ENCODE peak calls at places on chromosomes 11 and 22, in five cellular contexts. M is prostate gland, Y is vagina, E is IMR-90, T is A549. V is an unnamed sample.
A peak's percentile ranks its signal among the peaks of the same experiment; 100 is the strongest.

GRCh38 chr11:250740-251299 is 14.0 kb downstream of the PSMD13 start:
- DNase-seq in M (peak; percentile 29), Y (peak; percentile 60), E (peak; percentile 42), T (peak; percentile 63), V (peak; percentile 46)

GRCh38 chr11:117188620-117189081 is 10.1 kb downstream of the SIDT2 start:
- DNase-seq in M (no peak), Y (no peak), E (no peak), T (no peak), V (peak; percentile 11)

GRCh38 chr11:42462558-42463310 is 849.1 kb upstream of the API5 start:
- DNase-seq in M (no peak), Y (no peak), E (no peak), T (no peak), V (no peak)

GRCh38 chr11:35526370-35526792 is 965 bp upstream of the PAMR1 start:
- DNase-seq in M (no peak), Y (no peak), E (peak; percentile 65), T (peak; percentile 50), V (no peak)

GRCh38 chr22:46147061-46147460 is 3.3 kb upstream of the PPARA start:
- DNase-seq in M (no peak), Y (no peak), E (no peak), T (no peak), V (no peak)

GRCh38 chr22:42970029-42970428 is 44.9 kb downstream of the PACSIN2 start:
- DNase-seq in M (no peak), Y (no peak), E (no peak), T (no peak), V (no peak)

GRCh38 chr11:124080319-124081001 is 34.8 kb upstream of the VWA5A start:
- DNase-seq in M (no peak), Y (no peak), E (no peak), T (peak; percentile 7), V (no peak)

GRCh38 chr22:30822216-30823014 is 127.7 kb downstream of the OSBP2 start:
- DNase-seq in M (no peak), Y (no peak), E (no peak), T (no peak), V (no peak)

GRCh38 chr11:1206391-1207271 is 16.2 kb upstream of the MUC5B start:
- DNase-seq in M (no peak), Y (no peak), E (no peak), T (no peak), V (no peak)

GRCh38 chr11:6481924-6482275 is 599 bp downstream of the TIMM10B start:
- DNase-seq in M (no peak), Y (no peak), E (no peak), T (no peak), V (no peak)

GRCh38 chr11:47409440-47410403 is 1.3 kb downstream of the SLC39A13 start:
- DNase-seq in M (no peak), Y (no peak), E (no peak), T (no peak), V (no peak)

GRCh38 chr11:61834278-61835004 is 6.3 kb downstream of the FADS2 start:
- DNase-seq in M (no peak), Y (no peak), E (peak; percentile 47), T (no peak), V (peak; percentile 60)

GRCh38 chr11:67648140-67648795 is 2.3 kb downstream of the ACY3 start:
- DNase-seq in M (no peak), Y (no peak), E (no peak), T (peak; percentile 47), V (no peak)

GRCh38 chr11:11672764-11673163 is 51.0 kb upstream of the GALNT18 start:
- DNase-seq in M (no peak), Y (no peak), E (no peak), T (no peak), V (no peak)

GRCh38 chr11:83511646-83512045 is 225.5 kb upstream of the CCDC90B start:
- DNase-seq in M (no peak), Y (no peak), E (no peak), T (no peak), V (no peak)

GRCh38 chr11:58788355-58789023 is 56.0 kb downstream of the GLYATL2 start:
- DNase-seq in M (peak; percentile 15), Y (no peak), E (peak; percentile 61), T (peak; percentile 42), V (no peak)

GRCh38 chr11:16912607-16913006 is 101.6 kb downstream of the PLEKHA7 start:
- DNase-seq in M (no peak), Y (no peak), E (no peak), T (no peak), V (no peak)

GRCh38 chr22:23774922-23775436 is 2.3 kb downstream of the MMP11 start:
- DNase-seq in M (no peak), Y (no peak), E (peak; percentile 33), T (peak; percentile 19), V (no peak)

GRCh38 chr11:30567644-30568043 is 18.5 kb downstream of the MPPED2 start:
- DNase-seq in M (no peak), Y (no peak), E (no peak), T (no peak), V (no peak)

GRCh38 chr11:44985721-44986120 is 35.0 kb upstream of the TP53I11 start:
- DNase-seq in M (no peak), Y (no peak), E (no peak), T (no peak), V (no peak)

GRCh38 chr22:50190182-50190951 is 4.7 kb downstream of the TRABD start:
- DNase-seq in M (peak; percentile 68), Y (no peak), E (no peak), T (peak; percentile 74), V (peak; percentile 60)

GRCh38 chr11:93740031-93740801 is 1.1 kb downstream of the TAF1D start:
- DNase-seq in M (no peak), Y (no peak), E (peak; percentile 56), T (peak; percentile 25), V (no peak)

GRCh38 chr11:61973603-61974162 is 6.2 kb upstream of the FTH1 start:
- DNase-seq in M (peak; percentile 70), Y (no peak), E (no peak), T (no peak), V (no peak)

GRCh38 chr11:795638-796564 is 2.2 kb downstream of the SLC25A22 start:
- DNase-seq in M (peak; percentile 69), Y (no peak), E (peak; percentile 89), T (no peak), V (peak; percentile 80)

GRCh38 chr11:118238947-118239346 is 13.2 kb downstream of the MPZL3 start:
- DNase-seq in M (no peak), Y (no peak), E (no peak), T (no peak), V (no peak)

GRCh38 chr11:119525180-119525854 is 102.3 kb upstream of the THY1 start:
- DNase-seq in M (no peak), Y (no peak), E (no peak), T (no peak), V (no peak)

GRCh38 chr11:96337541-96338530 is 5.2 kb downstream of the MAML2 start:
- DNase-seq in M (no peak), Y (no peak), E (peak; percentile 60), T (no peak), V (no peak)
- H3K4me1 ChIP-seq in M (peaks cover 17% of the 10 kb centered on the region), Y (peaks cover 78% of the 10 kb centered on the region), E (peaks cover 22% of the 10 kb centered on the region), T (peaks cover 38% of the 10 kb centered on the region), V (peaks cover 6% of the 10 kb centered on the region)

GRCh38 chr11:76782526-76783293 is 446 bp upstream of the TSKU start:
- DNase-seq in M (peak; percentile 83), Y (no peak), E (peak; percentile 98), T (peak; percentile 95), V (peak; percentile 93)
- TF ChIP-seq POLR2A in M (no peak), Y (peak; percentile 40), E (no peak), T (peak; percentile 57), V (no peak)

DNA sequence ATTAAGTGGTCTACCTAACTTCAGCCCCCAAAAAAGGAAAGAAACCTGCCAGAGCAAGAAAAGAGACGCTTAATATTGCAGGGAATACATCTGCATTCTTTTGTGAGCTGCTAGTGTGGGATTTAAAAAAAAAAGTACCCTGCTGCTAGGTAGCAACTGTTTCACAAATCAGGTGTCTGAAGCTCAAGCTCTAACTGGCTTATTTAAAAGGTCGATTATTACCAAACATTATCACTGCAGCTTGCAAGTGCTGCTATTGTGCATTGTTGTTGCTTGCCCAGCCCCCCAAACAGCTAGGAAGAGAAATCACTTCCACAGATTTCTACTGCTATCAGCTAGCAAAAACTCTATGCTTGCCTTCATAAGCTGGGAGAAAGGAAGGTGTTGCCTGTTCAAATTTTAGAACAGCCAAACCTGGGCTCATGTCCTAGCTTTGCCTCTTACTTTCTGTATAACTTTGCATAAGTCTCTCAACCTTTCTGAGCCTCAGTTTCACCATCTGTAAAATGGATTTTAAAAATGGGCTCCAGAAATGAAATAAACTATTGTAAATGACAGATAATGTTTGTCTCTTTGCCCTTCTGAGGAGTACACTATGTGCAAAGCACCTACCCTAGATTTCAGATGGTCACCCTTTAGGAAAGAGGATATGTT is 68.9 kb downstream of the FAM168A start:
- DNase-seq in M (no peak), Y (no peak), E (no peak), T (no peak), V (no peak)
- H3K4me3 ChIP-seq in M (peak overlapping the region; percentile 23), Y (no peak overlapping the region), E (no peak overlapping the region), T (no peak overlapping the region), V (no peak overlapping the region)

DNA sequence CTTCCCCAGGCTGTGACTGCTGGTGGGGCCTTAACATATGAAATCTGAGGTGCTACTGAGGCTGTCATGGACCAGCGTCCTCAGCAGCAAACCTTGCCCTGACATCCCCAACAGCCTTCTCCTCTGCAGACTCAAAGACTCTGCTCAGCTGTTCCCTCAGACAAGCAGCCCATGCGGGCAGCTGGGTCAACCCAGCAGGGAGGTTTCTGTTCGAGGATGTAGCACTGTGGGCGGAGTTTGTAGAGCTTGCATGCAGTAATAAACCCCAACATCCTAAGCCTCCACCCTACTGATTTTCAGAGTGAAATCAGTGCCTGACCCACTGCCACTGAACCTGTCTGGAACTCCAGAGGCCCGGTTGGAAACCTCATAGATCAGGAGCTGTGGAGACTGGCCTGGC is 88.8 kb upstream of the XKR3 start:
- DNase-seq in M (no peak), Y (no peak), E (no peak), T (no peak), V (no peak)
- H3K4me1 ChIP-seq in M (no peaks in the 10 kb centered on the region), Y (no peaks in the 10 kb centered on the region), E (no peaks in the 10 kb centered on the region), T (no peaks in the 10 kb centered on the region), V (no peaks in the 10 kb centered on the region)

GRCh38 chr11:3042496-3043314 is 14.5 kb downstream of the CARS1 start:
- DNase-seq in M (no peak), Y (no peak), E (no peak), T (no peak), V (no peak)

GRCh38 chr11:3044004-3044403 is 13.2 kb downstream of the CARS1 start:
- DNase-seq in M (no peak), Y (no peak), E (peak; percentile 24), T (no peak), V (no peak)

GRCh38 chr11:3040881-3041280 is 16.3 kb downstream of the CARS1 start:
- DNase-seq in M (no peak), Y (no peak), E (no peak), T (no peak), V (no peak)

GRCh38 chr11:3043315-3043871 is 13.8 kb downstream of the CARS1 start:
- DNase-seq in M (no peak), Y (no peak), E (no peak), T (no peak), V (peak; percentile 54)

GRCh38 chr11:3041699-3042098 is 15.5 kb downstream of the CARS1 start:
- DNase-seq in M (no peak), Y (no peak), E (no peak), T (no peak), V (no peak)
- TF ChIP-seq POLR2A in M (no peak), Y (no peak), E (no peak), T (no peak), V (no peak)